ENCODE peak calls at places on chromosomes 16 and 17, in nine cellular contexts. R is fibroblast of the conjunctiva; G is stimulated activated naive B cell treated with anti-CD40 and anti-IgM and Interleukin-4, amounts not matched to agents 10 μg/mL and 1 μg/mL and 100 μg/mL, for 72 hours; P is activated gamma-delta T cell; E is stimulated activated CD4-positive, alpha-beta T cell treated with anti-CD3 and anti-CD28 coated beads, Interleukin-1b, Interleukin-23, amount 100 ng/mL, for 48 hours; W is HCT116; J is putamen; Q is heart right ventricle; Y is OCI-M1. N is an unnamed sample.

GRCh38 chr17:66865151-66865550 is 30.2 kb downstream of the CACNG5 start:
- DNase-seq in W (no peak), R (peak; percentile 3), Y (no peak), Q (no peak), P (no peak), J (no peak), G (no peak), E (no peak), N (no peak)

GRCh38 chr17:31095239-31096105 is 695 bp downstream of the NF1 start:
- DNase-seq in J (peak; percentile 55), E (peak; percentile 16), P (peak; percentile 19), W (no peak), R (peak; percentile 5), G (peak; percentile 4), Q (peak; percentile 43), Y (peak; percentile 77), N (peak; percentile 74)

GRCh38 chr17:15414502-15415348 is 52.7 kb downstream of the CDRT4 start:
- DNase-seq in J (no peak), W (no peak), P (no peak), Y (no peak), G (no peak), R (no peak), E (no peak), Q (peak; percentile 75), N (no peak)

GRCh38 chr16:67528870-67529638 is 425 bp downstream of the RIPOR1 start:
- DNase-seq in Q (peak; percentile 58), G (no peak), Y (peak; percentile 44), E (no peak), W (no peak), J (no peak), R (no peak), P (no peak), N (peak; percentile 79)

GRCh38 chr17:47225436-47225858 is 16.3 kb downstream of the MYL4 start:
- DNase-seq in E (no peak), Q (no peak), W (peak; percentile 58), G (no peak), Y (peak; percentile 62), J (peak; percentile 18), P (no peak), R (peak; percentile 77), N (no peak)

GRCh38 chr16:79751785-79752184 is 151.2 kb upstream of the MAF start:
- DNase-seq in W (no peak), P (no peak), R (peak; percentile 18), G (no peak), J (no peak), E (no peak), Y (no peak), Q (no peak), N (no peak)

GRCh38 chr17:35807371-35808144 is 1.7 kb upstream of the TAF15 start:
- DNase-seq in E (no peak), P (no peak), Y (peak; percentile 50), R (no peak), W (no peak), G (no peak), J (no peak), Q (no peak), N (peak; percentile 60)

GRCh38 chr17:7887038-7887481 is 1.5 kb upstream of the CHD3 start:
- DNase-seq in Q (no peak), G (no peak), E (no peak), W (no peak), Y (no peak), P (no peak), J (peak; percentile 43), R (no peak), N (no peak)

GRCh38 chr17:57142925-57143324 is 57.9 kb downstream of the AKAP1 start:
- DNase-seq in R (no peak), W (no peak), P (no peak), E (no peak), Q (no peak), Y (no peak), G (no peak), J (no peak), N (no peak)

GRCh38 chr17:63437287-63438091 is 8.6 kb downstream of the CYB561 start:
- DNase-seq in J (no peak), E (no peak), Q (no peak), G (no peak), Y (no peak), W (no peak), P (no peak), R (no peak), N (no peak)

GRCh38 chr17:17120716-17121115 is 78.5 kb downstream of the MPRIP start:
- DNase-seq in E (no peak), G (no peak), Q (no peak), Y (no peak), R (no peak), W (no peak), J (no peak), P (no peak), N (no peak)

GRCh38 chr17:42087736-42088705 is 10.3 kb downstream of the ZNF385C start:
- DNase-seq in R (no peak), J (peak; percentile 27), E (no peak), P (no peak), W (peak; percentile 31), G (no peak), Q (no peak), Y (no peak), N (no peak)

GRCh38 chr16:17658881-17659280 is 188.1 kb upstream of the XYLT1 start:
- DNase-seq in Q (no peak), W (no peak), E (no peak), J (no peak), Y (no peak), G (no peak), R (no peak), P (no peak), N (no peak)

GRCh38 chr17:69246202-69246601 is 17.6 kb upstream of the ABCA10 start:
- DNase-seq in R (no peak), W (no peak), Y (no peak), G (no peak), P (no peak), E (no peak), Q (no peak), J (no peak), N (no peak)

GRCh38 chr17:4641297-4642195 is at the start of gene ALOX15:
- DNase-seq in E (no peak), R (no peak), G (no peak), Y (no peak), P (no peak), Q (no peak), J (no peak), W (no peak), N (no peak)

GRCh38 chr17:1039511-1040215 is 42.7 kb downstream of the TIMM22 start:
- DNase-seq in Y (no peak), R (no peak), G (peak; percentile 21), Q (peak; percentile 82), E (no peak), P (no peak), J (peak; percentile 66), W (no peak), N (no peak)

GRCh38 chr17:78441271-78441986 is 63.0 kb downstream of the PGS1 start:
- DNase-seq in W (no peak), R (no peak), E (no peak), P (no peak), Q (no peak), G (no peak), J (no peak), Y (no peak), N (no peak)

GRCh38 chr17:48997827-48998556 is 807 bp downstream of the IGF2BP1 start:
- DNase-seq in P (no peak), R (no peak), W (no peak), E (no peak), Y (peak; percentile 45), J (no peak), Q (no peak), G (no peak), N (no peak)

GRCh38 chr16:8391219-8391757 is 199.0 kb downstream of the TMEM114 start:
- DNase-seq in R (no peak), Q (no peak), P (no peak), G (no peak), W (no peak), E (no peak), J (no peak), Y (no peak), N (no peak)

GRCh38 chr17:45050680-45051059 is 762 bp downstream of the DCAKD start:
- DNase-seq in G (no peak), J (no peak), P (no peak), R (no peak), Y (peak; percentile 56), W (no peak), Q (no peak), E (peak; percentile 35), N (peak; percentile 82)

GRCh38 chr16:67456383-67457140 is 24.4 kb downstream of the ATP6V0D1 start:
- DNase-seq in Q (peak; percentile 67), R (no peak), E (no peak), P (no peak), G (no peak), W (no peak), J (peak; percentile 76), Y (peak; percentile 5), N (no peak)

GRCh38 chr17:44840936-44841335 is 6.7 kb upstream of the HIGD1B start:
- DNase-seq in W (no peak), J (no peak), E (no peak), P (no peak), R (no peak), G (no peak), Q (no peak), Y (no peak), N (no peak)

GRCh38 chr16:76081936-76082335 is 195.3 kb upstream of the CNTNAP4 start:
- DNase-seq in E (no peak), G (no peak), Q (no peak), J (peak; percentile 5), Y (no peak), R (no peak), W (no peak), P (no peak), N (no peak)

GRCh38 chr16:73290258-73290657 is 242.3 kb upstream of the ZFHX3 start:
- DNase-seq in G (no peak), Y (no peak), R (no peak), J (no peak), W (no peak), Q (no peak), P (no peak), E (no peak), N (no peak)

N was measured in activated CD4-positive, alpha-beta T cell treated with anti-CD3 and anti-CD28 coated beads, Interleukin-2, amount 10 ng/mL, durations not matched to agents 24 days and 14 days.